ENCODE peak calls at places on chromosomes 16 and 17, in six cellular contexts. One of them, this sample, is unnamed.

GRCh38 chr17:60645918-60646523 is 31.6 kb upstream of the BCAS3 start:
- DNase-seq in nucleus accumbens: no peak
- DNase-seq in stimulated activated CD8-positive, alpha-beta memory T cell treated with anti-CD3 and anti-CD28 coated beads, Interleukin-7, amount 100 ng/mL, for 4 hours: no peak
- DNase-seq in omental fat pad: no peak
- DNase-seq in nephron progenitor cell: no peak
- DNase-seq in lower leg skin: no peak
- DNase-seq in this sample: no peak

GRCh38 chr16:7650446-7650845 is 317.8 kb downstream of the RBFOX1 start:
- DNase-seq in omental fat pad: no peak
- DNase-seq in stimulated activated CD8-positive, alpha-beta memory T cell treated with anti-CD3 and anti-CD28 coated beads, Interleukin-7, amount 100 ng/mL, for 4 hours: no peak
- DNase-seq in nephron progenitor cell: no peak
- DNase-seq in lower leg skin: no peak
- DNase-seq in nucleus accumbens: no peak
- DNase-seq in this sample: no peak

GRCh38 chr16:27313422-27314160 is at the start of gene IL4R:
- DNase-seq in lower leg skin: peak; percentile 46
- DNase-seq in omental fat pad: peak; percentile 64
- DNase-seq in nucleus accumbens: no peak
- DNase-seq in stimulated activated CD8-positive, alpha-beta memory T cell treated with anti-CD3 and anti-CD28 coated beads, Interleukin-7, amount 100 ng/mL, for 4 hours: peak; percentile 63
- DNase-seq in nephron progenitor cell: peak; percentile 78
- DNase-seq in this sample: peak; percentile 52

GRCh38 chr16:26524831-26525230 is 541.9 kb upstream of the C16orf82 start:
- DNase-seq in nephron progenitor cell: no peak
- DNase-seq in stimulated activated CD8-positive, alpha-beta memory T cell treated with anti-CD3 and anti-CD28 coated beads, Interleukin-7, amount 100 ng/mL, for 4 hours: no peak
- DNase-seq in omental fat pad: no peak
- DNase-seq in nucleus accumbens: no peak
- DNase-seq in lower leg skin: no peak
- DNase-seq in this sample: no peak

GRCh38 chr17:10875411-10875810 is 37.5 kb upstream of the PIRT start:
- DNase-seq in lower leg skin: no peak
- DNase-seq in nucleus accumbens: no peak
- DNase-seq in omental fat pad: no peak
- DNase-seq in nephron progenitor cell: peak; percentile 79
- DNase-seq in stimulated activated CD8-positive, alpha-beta memory T cell treated with anti-CD3 and anti-CD28 coated beads, Interleukin-7, amount 100 ng/mL, for 4 hours: no peak
- DNase-seq in this sample: peak; percentile 22

GRCh38 chr16:88309174-88309904 is 73.4 kb upstream of the ZNF469 start:
- DNase-seq in omental fat pad: no peak
- DNase-seq in nucleus accumbens: no peak
- DNase-seq in lower leg skin: no peak
- DNase-seq in nephron progenitor cell: no peak
- DNase-seq in stimulated activated CD8-positive, alpha-beta memory T cell treated with anti-CD3 and anti-CD28 coated beads, Interleukin-7, amount 100 ng/mL, for 4 hours: no peak
- DNase-seq in this sample: no peak

GRCh38 chr16:22373662-22374310 is 633 bp downstream of the CDR2 start:
- DNase-seq in nucleus accumbens: no peak
- DNase-seq in nephron progenitor cell: peak; percentile 50
- DNase-seq in lower leg skin: no peak
- DNase-seq in stimulated activated CD8-positive, alpha-beta memory T cell treated with anti-CD3 and anti-CD28 coated beads, Interleukin-7, amount 100 ng/mL, for 4 hours: no peak
- DNase-seq in omental fat pad: peak; percentile 29
- DNase-seq in this sample: peak; percentile 43

GRCh38 chr16:31141489-31142108 is 6.1 kb upstream of the PRSS8 start:
- DNase-seq in omental fat pad: no peak
- DNase-seq in stimulated activated CD8-positive, alpha-beta memory T cell treated with anti-CD3 and anti-CD28 coated beads, Interleukin-7, amount 100 ng/mL, for 4 hours: no peak
- DNase-seq in nephron progenitor cell: no peak
- DNase-seq in nucleus accumbens: no peak
- DNase-seq in lower leg skin: no peak
- DNase-seq in this sample: no peak

GRCh38 chr17:39107141-39107540 is 44.3 kb downstream of the PLXDC1 start:
- DNase-seq in nephron progenitor cell: no peak
- DNase-seq in stimulated activated CD8-positive, alpha-beta memory T cell treated with anti-CD3 and anti-CD28 coated beads, Interleukin-7, amount 100 ng/mL, for 4 hours: no peak
- DNase-seq in nucleus accumbens: no peak
- DNase-seq in lower leg skin: no peak
- DNase-seq in omental fat pad: no peak
- DNase-seq in this sample: no peak

GRCh38 chr17:50264263-50265113 is 9.8 kb upstream of the TMEM92 start:
- DNase-seq in nephron progenitor cell: peak; percentile 49
- DNase-seq in omental fat pad: no peak
- DNase-seq in nucleus accumbens: no peak
- DNase-seq in lower leg skin: no peak
- DNase-seq in stimulated activated CD8-positive, alpha-beta memory T cell treated with anti-CD3 and anti-CD28 coated beads, Interleukin-7, amount 100 ng/mL, for 4 hours: no peak
- DNase-seq in this sample: no peak

GRCh38 chr16:74936902-74937560 is 47.9 kb downstream of the WDR59 start:
- DNase-seq in nephron progenitor cell: no peak
- DNase-seq in lower leg skin: no peak
- DNase-seq in omental fat pad: no peak
- DNase-seq in nucleus accumbens: no peak
- DNase-seq in stimulated activated CD8-positive, alpha-beta memory T cell treated with anti-CD3 and anti-CD28 coated beads, Interleukin-7, amount 100 ng/mL, for 4 hours: no peak
- DNase-seq in this sample: no peak

GRCh38 chr16:27223701-27224100 is 20.4 kb downstream of the KDM8 start:
- DNase-seq in nephron progenitor cell: no peak
- DNase-seq in lower leg skin: no peak
- DNase-seq in omental fat pad: no peak
- DNase-seq in stimulated activated CD8-positive, alpha-beta memory T cell treated with anti-CD3 and anti-CD28 coated beads, Interleukin-7, amount 100 ng/mL, for 4 hours: no peak
- DNase-seq in nucleus accumbens: no peak
- DNase-seq in this sample: no peak

GRCh38 chr16:31712064-31712540 is 161.5 kb upstream of the ZNF267 start:
- DNase-seq in lower leg skin: no peak
- DNase-seq in stimulated activated CD8-positive, alpha-beta memory T cell treated with anti-CD3 and anti-CD28 coated beads, Interleukin-7, amount 100 ng/mL, for 4 hours: no peak
- DNase-seq in nucleus accumbens: no peak
- DNase-seq in nephron progenitor cell: no peak
- DNase-seq in omental fat pad: no peak
- DNase-seq in this sample: no peak

GRCh38 chr17:2837147-2837561 is 40.9 kb downstream of the RAP1GAP2 start:
- DNase-seq in nucleus accumbens: no peak
- DNase-seq in nephron progenitor cell: no peak
- DNase-seq in lower leg skin: no peak
- DNase-seq in omental fat pad: no peak
- DNase-seq in stimulated activated CD8-positive, alpha-beta memory T cell treated with anti-CD3 and anti-CD28 coated beads, Interleukin-7, amount 100 ng/mL, for 4 hours: peak; percentile 37
- DNase-seq in this sample: no peak

GRCh38 chr16:88743693-88744519 is 37.6 kb downstream of the CTU2 start:
- DNase-seq in nephron progenitor cell: peak; percentile 93
- DNase-seq in nucleus accumbens: peak; percentile 19
- DNase-seq in stimulated activated CD8-positive, alpha-beta memory T cell treated with anti-CD3 and anti-CD28 coated beads, Interleukin-7, amount 100 ng/mL, for 4 hours: peak; percentile 61
- DNase-seq in omental fat pad: peak; percentile 87
- DNase-seq in lower leg skin: peak; percentile 56
- DNase-seq in this sample: peak; percentile 82

GRCh38 chr16:82995927-82996441 is 369.2 kb downstream of the CDH13 start:
- DNase-seq in lower leg skin: peak; percentile 23
- DNase-seq in nucleus accumbens: no peak
- DNase-seq in stimulated activated CD8-positive, alpha-beta memory T cell treated with anti-CD3 and anti-CD28 coated beads, Interleukin-7, amount 100 ng/mL, for 4 hours: no peak
- DNase-seq in omental fat pad: no peak
- DNase-seq in nephron progenitor cell: no peak
- DNase-seq in this sample: no peak

GRCh38 chr16:73447850-73448249 is 399.9 kb upstream of the ZFHX3 start:
- DNase-seq in lower leg skin: no peak
- DNase-seq in nucleus accumbens: no peak
- DNase-seq in stimulated activated CD8-positive, alpha-beta memory T cell treated with anti-CD3 and anti-CD28 coated beads, Interleukin-7, amount 100 ng/mL, for 4 hours: no peak
- DNase-seq in omental fat pad: no peak
- DNase-seq in nephron progenitor cell: no peak
- DNase-seq in this sample: no peak

GRCh38 chr17:76241205-76241539 is 879 bp upstream of the RNF157 start:
- DNase-seq in stimulated activated CD8-positive, alpha-beta memory T cell treated with anti-CD3 and anti-CD28 coated beads, Interleukin-7, amount 100 ng/mL, for 4 hours: no peak
- DNase-seq in nephron progenitor cell: no peak
- DNase-seq in lower leg skin: no peak
- DNase-seq in nucleus accumbens: no peak
- DNase-seq in omental fat pad: no peak
- DNase-seq in this sample: no peak

GRCh38 chr16:26525856-26526255 is 540.9 kb upstream of the C16orf82 start:
- DNase-seq in lower leg skin: no peak
- DNase-seq in nucleus accumbens: no peak
- DNase-seq in stimulated activated CD8-positive, alpha-beta memory T cell treated with anti-CD3 and anti-CD28 coated beads, Interleukin-7, amount 100 ng/mL, for 4 hours: no peak
- DNase-seq in omental fat pad: no peak
- DNase-seq in nephron progenitor cell: no peak
- DNase-seq in this sample: no peak

GRCh38 chr16:50552476-50553101 is 4.4 kb downstream of the NKD1 start:
- DNase-seq in stimulated activated CD8-positive, alpha-beta memory T cell treated with anti-CD3 and anti-CD28 coated beads, Interleukin-7, amount 100 ng/mL, for 4 hours: no peak
- DNase-seq in nucleus accumbens: no peak
- DNase-seq in omental fat pad: no peak
- DNase-seq in nephron progenitor cell: no peak
- DNase-seq in lower leg skin: no peak
- DNase-seq in this sample: no peak

GRCh38 chr17:14308965-14309879 is 8.3 kb downstream of the HS3ST3B1 start:
- DNase-seq in nucleus accumbens: peak; percentile 63
- DNase-seq in omental fat pad: no peak
- DNase-seq in lower leg skin: peak; percentile 86
- DNase-seq in stimulated activated CD8-positive, alpha-beta memory T cell treated with anti-CD3 and anti-CD28 coated beads, Interleukin-7, amount 100 ng/mL, for 4 hours: peak; percentile 89
- DNase-seq in nephron progenitor cell: peak; percentile 97
- DNase-seq in this sample: peak; percentile 67

GRCh38 chr16:88633684-88634140 is 4.7 kb upstream of the IL17C start:
- DNase-seq in omental fat pad: no peak
- DNase-seq in lower leg skin: no peak
- DNase-seq in nucleus accumbens: no peak
- DNase-seq in nephron progenitor cell: peak; percentile 20
- DNase-seq in stimulated activated CD8-positive, alpha-beta memory T cell treated with anti-CD3 and anti-CD28 coated beads, Interleukin-7, amount 100 ng/mL, for 4 hours: peak; percentile 74
- DNase-seq in this sample: no peak

GRCh38 chr16:81652798-81653505 is 126.1 kb upstream of the PLCG2 start:
- DNase-seq in nucleus accumbens: no peak
- DNase-seq in stimulated activated CD8-positive, alpha-beta memory T cell treated with anti-CD3 and anti-CD28 coated beads, Interleukin-7, amount 100 ng/mL, for 4 hours: no peak
- DNase-seq in nephron progenitor cell: no peak
- DNase-seq in lower leg skin: no peak
- DNase-seq in omental fat pad: no peak
- DNase-seq in this sample: no peak

GRCh38 chr16:9099131-9099625 is 7.7 kb downstream of the HAPSTR1 start:
- DNase-seq in stimulated activated CD8-positive, alpha-beta memory T cell treated with anti-CD3 and anti-CD28 coated beads, Interleukin-7, amount 100 ng/mL, for 4 hours: no peak
- DNase-seq in nephron progenitor cell: no peak
- DNase-seq in lower leg skin: no peak
- DNase-seq in omental fat pad: no peak
- DNase-seq in nucleus accumbens: no peak
- DNase-seq in this sample: no peak

GRCh38 chr17:7043544-7044268 is at the start of gene SLC16A11:
- DNase-seq in omental fat pad: no peak
- DNase-seq in nucleus accumbens: no peak
- DNase-seq in lower leg skin: peak; percentile 44
- DNase-seq in nephron progenitor cell: peak; percentile 59
- DNase-seq in stimulated activated CD8-positive, alpha-beta memory T cell treated with anti-CD3 and anti-CD28 coated beads, Interleukin-7, amount 100 ng/mL, for 4 hours: no peak
- DNase-seq in this sample: peak; percentile 31

GRCh38 chr17:37142294-37142944 is 193.7 kb downstream of the AATF start:
- DNase-seq in stimulated activated CD8-positive, alpha-beta memory T cell treated with anti-CD3 and anti-CD28 coated beads, Interleukin-7, amount 100 ng/mL, for 4 hours: no peak
- DNase-seq in nucleus accumbens: no peak
- DNase-seq in nephron progenitor cell: no peak
- DNase-seq in omental fat pad: no peak
- DNase-seq in lower leg skin: no peak
- DNase-seq in this sample: no peak

GRCh38 chr17:56960596-56961538 is at the start of gene COIL:
- DNase-seq in omental fat pad: peak; percentile 95
- DNase-seq in nephron progenitor cell: peak; percentile 96
- DNase-seq in lower leg skin: peak; percentile 89
- DNase-seq in stimulated activated CD8-positive, alpha-beta memory T cell treated with anti-CD3 and anti-CD28 coated beads, Interleukin-7, amount 100 ng/mL, for 4 hours: peak; percentile 86
- DNase-seq in nucleus accumbens: peak; percentile 71
- DNase-seq in this sample: peak; percentile 97

GRCh38 chr16:2233872-2234812 is 2.1 kb upstream of the DNASE1L2 start:
- DNase-seq in stimulated activated CD8-positive, alpha-beta memory T cell treated with anti-CD3 and anti-CD28 coated beads, Interleukin-7, amount 100 ng/mL, for 4 hours: no peak
- DNase-seq in nucleus accumbens: no peak
- DNase-seq in nephron progenitor cell: no peak
- DNase-seq in lower leg skin: no peak
- DNase-seq in omental fat pad: no peak
- DNase-seq in this sample: no peak

GRCh38 chr17:80968602-80969029 is 23.0 kb upstream of the CHMP6 start:
- DNase-seq in nucleus accumbens: peak; percentile 70
- DNase-seq in nephron progenitor cell: no peak
- DNase-seq in omental fat pad: no peak
- DNase-seq in stimulated activated CD8-positive, alpha-beta memory T cell treated with anti-CD3 and anti-CD28 coated beads, Interleukin-7, amount 100 ng/mL, for 4 hours: no peak
- DNase-seq in lower leg skin: no peak
- DNase-seq in this sample: peak; percentile 77

GRCh38 chr17:55354010-55354409 is 67.6 kb downstream of the MMD start:
- DNase-seq in omental fat pad: no peak
- DNase-seq in nephron progenitor cell: no peak
- DNase-seq in nucleus accumbens: no peak
- DNase-seq in stimulated activated CD8-positive, alpha-beta memory T cell treated with anti-CD3 and anti-CD28 coated beads, Interleukin-7, amount 100 ng/mL, for 4 hours: no peak
- DNase-seq in lower leg skin: no peak
- DNase-seq in this sample: no peak

GRCh38 chr17:78284146-78284545 is 52.7 kb downstream of the TMEM235 start:
- DNase-seq in stimulated activated CD8-positive, alpha-beta memory T cell treated with anti-CD3 and anti-CD28 coated beads, Interleukin-7, amount 100 ng/mL, for 4 hours: no peak
- DNase-seq in lower leg skin: no peak
- DNase-seq in nucleus accumbens: no peak
- DNase-seq in nephron progenitor cell: no peak
- DNase-seq in omental fat pad: no peak
- DNase-seq in this sample: no peak

GRCh38 chr16:73703891-73704290 is 592.7 kb upstream of the PSMD7 start:
- DNase-seq in stimulated activated CD8-positive, alpha-beta memory T cell treated with anti-CD3 and anti-CD28 coated beads, Interleukin-7, amount 100 ng/mL, for 4 hours: no peak
- DNase-seq in nephron progenitor cell: no peak
- DNase-seq in nucleus accumbens: no peak
- DNase-seq in lower leg skin: no peak
- DNase-seq in omental fat pad: no peak
- DNase-seq in this sample: no peak

GRCh38 chr16:50692999-50693781 is at the start of gene NOD2:
- DNase-seq in omental fat pad: no peak
- DNase-seq in stimulated activated CD8-positive, alpha-beta memory T cell treated with anti-CD3 and anti-CD28 coated beads, Interleukin-7, amount 100 ng/mL, for 4 hours: no peak
- DNase-seq in nephron progenitor cell: peak; percentile 70
- DNase-seq in lower leg skin: no peak
- DNase-seq in nucleus accumbens: no peak
- DNase-seq in this sample: no peak

GRCh38 chr17:71402661-71403141 is 718.1 kb upstream of the SOX9 start:
- DNase-seq in nucleus accumbens: no peak
- DNase-seq in lower leg skin: peak; percentile 41
- DNase-seq in nephron progenitor cell: no peak
- DNase-seq in omental fat pad: no peak
- DNase-seq in stimulated activated CD8-positive, alpha-beta memory T cell treated with anti-CD3 and anti-CD28 coated beads, Interleukin-7, amount 100 ng/mL, for 4 hours: no peak
- DNase-seq in this sample: no peak

This sample was measured in head of caudate nucleus.